ENCODE peak calls at places on chromosomes 2 and 18, in eight cellular contexts. M, C, R, T, Y, G, J and A are unnamed samples. For H3K36me3, the result is how much of the 10 kb centered on the place peaks cover.

GRCh38 chr2:2805263-2805662 is 474.2 kb upstream of the MYT1L start:
- DNase-seq in M (no peak), C (no peak), R (no peak), T (no peak), Y (no peak), G (no peak), J (no peak), A (no peak)

GRCh38 chr2:28252308-28252707 is 140.3 kb upstream of the FOSL2 start:
- DNase-seq in M (no peak), C (no peak), R (no peak), T (no peak), Y (no peak), G (no peak), J (no peak), A (no peak)

GRCh38 chr2:235330775-235331438 is 162.9 kb upstream of the AGAP1 start:
- DNase-seq in M (no peak), C (no peak), R (no peak), T (peak), Y (no peak), G (peak), J (no peak), A (no peak)

GRCh38 chr2:227717687-227718567 is at the start of gene SLC19A3:
- DNase-seq in M (peak), C (no peak), R (peak), T (peak), Y (peak), G (peak), J (peak), A (peak)

GRCh38 chr2:120745420-120746178 is 9.9 kb downstream of the GLI2 start:
- DNase-seq in M (no peak), C (no peak), R (no peak), T (no peak), Y (no peak), G (no peak), J (peak), A (no peak)

GRCh38 chr18:8668381-8668780 is 37.0 kb upstream of the MTCL1 start:
- DNase-seq in M (no peak), C (no peak), R (no peak), T (no peak), Y (no peak), G (no peak), J (no peak), A (no peak)

GRCh38 chr18:78979058-78979680 is 449 bp upstream of the SALL3 start:
- DNase-seq in M (peak), C (no peak), R (peak), T (no peak), Y (no peak), G (no peak), J (no peak), A (no peak)

GRCh38 chr2:86520153-86520552 is 43.1 kb downstream of the CHMP3 start:
- DNase-seq in M (peak), C (no peak), R (no peak), T (no peak), Y (no peak), G (no peak), J (no peak), A (no peak)

GRCh38 chr2:136935119-136935518 is 169.8 kb downstream of the THSD7B start:
- DNase-seq in M (no peak), C (no peak), R (no peak), T (no peak), Y (no peak), G (no peak), J (no peak), A (no peak)

GRCh38 chr18:7760967-7761946 is 194.1 kb downstream of the PTPRM start:
- DNase-seq in M (no peak), C (no peak), R (no peak), T (no peak), Y (no peak), G (peak), J (no peak), A (no peak)

GRCh38 chr18:55651236-55651635 is 63.2 kb upstream of the TCF4 start:
- DNase-seq in M (no peak), C (no peak), R (no peak), T (no peak), Y (no peak), G (no peak), J (no peak), A (no peak)

GRCh38 chr2:69767034-69767433 is 25.1 kb downstream of the ANXA4 start:
- DNase-seq in M (no peak), C (no peak), R (no peak), T (peak), Y (no peak), G (peak), J (no peak), A (no peak)

GRCh38 chr18:63303562-63303961 is 16.0 kb downstream of the BCL2 start:
- DNase-seq in M (no peak), C (no peak), R (no peak), T (no peak), Y (no peak), G (no peak), J (no peak), A (no peak)

GRCh38 chr18:7062844-7063243 is 54.8 kb downstream of the LAMA1 start:
- DNase-seq in M (no peak), C (no peak), R (no peak), T (no peak), Y (no peak), G (no peak), J (no peak), A (no peak)

GRCh38 chr2:238141541-238142318 is 3.3 kb downstream of the KLHL30 start:
- DNase-seq in M (no peak), C (no peak), R (peak), T (peak), Y (no peak), G (no peak), J (no peak), A (no peak)

GRCh38 chr2:186349508-186349907 is 136.6 kb upstream of the ZC3H15 start:
- DNase-seq in M (no peak), C (no peak), R (no peak), T (no peak), Y (no peak), G (peak), J (no peak), A (no peak)

GRCh38 chr2:132804045-132804444 is 134.0 kb upstream of the LYPD1 start:
- DNase-seq in M (peak), C (no peak), R (no peak), T (peak), Y (no peak), G (peak), J (no peak), A (peak)

GRCh38 chr2:893311-893710 is 57.3 kb upstream of the SNTG2 start:
- DNase-seq in M (peak), C (no peak), R (peak), T (no peak), Y (no peak), G (no peak), J (no peak), A (no peak)

GRCh38 chr18:48644029-48644428 is 105.2 kb downstream of the CTIF start:
- DNase-seq in M (no peak), C (no peak), R (no peak), T (no peak), Y (no peak), G (no peak), J (no peak), A (no peak)

GRCh38 chr2:45808294-45808693 is 156.8 kb downstream of the PRKCE start:
- DNase-seq in M (no peak), C (no peak), R (no peak), T (no peak), Y (no peak), G (no peak), J (no peak), A (no peak)

GRCh38 chr2:82837588-82838304 is 1621.3 kb downstream of the SUCLG1 start:
- DNase-seq in M (no peak), C (no peak), R (no peak), T (peak), Y (no peak), G (peak), J (no peak), A (no peak)

GRCh38 chr2:217085543-217085942 is 225.7 kb upstream of the TNP1 start:
- DNase-seq in M (no peak), C (no peak), R (no peak), T (no peak), Y (no peak), G (peak), J (no peak), A (no peak)

GRCh38 chr2:168811670-168812069 is 9.2 kb downstream of the NOSTRIN start:
- DNase-seq in M (no peak), C (no peak), R (no peak), T (no peak), Y (no peak), G (no peak), J (no peak), A (no peak)

GRCh38 chr18:44342167-44342566 is 338.5 kb upstream of the SETBP1 start:
- DNase-seq in M (no peak), C (no peak), R (no peak), T (no peak), Y (no peak), G (peak), J (no peak), A (no peak)

GRCh38 chr2:203774760-203775159 is 68.3 kb downstream of the CD28 start:
- DNase-seq in M (no peak), C (no peak), R (no peak), T (no peak), Y (no peak), G (no peak), J (no peak), A (no peak)

GRCh38 chr18:13313006-13313661 is 94.6 kb downstream of the LDLRAD4 start:
- DNase-seq in M (no peak), C (peak), R (no peak), T (no peak), Y (no peak), G (no peak), J (no peak), A (no peak)

GRCh38 chr18:59719533-59720325 is 22.5 kb upstream of the CCBE1 start:
- DNase-seq in M (no peak), C (no peak), R (no peak), T (peak), Y (no peak), G (peak), J (no peak), A (no peak)

GRCh38 chr2:68768461-68768860 is 33.9 kb downstream of the ARHGAP25 start:
- DNase-seq in M (no peak), C (no peak), R (no peak), T (no peak), Y (no peak), G (no peak), J (no peak), A (no peak)

GRCh38 chr18:59207506-59207905 is 12.5 kb upstream of the GRP start:
- DNase-seq in M (no peak), C (no peak), R (no peak), T (no peak), Y (no peak), G (no peak), J (no peak), A (no peak)

GRCh38 chr2:202408546-202409140 is 32.5 kb downstream of the BMPR2 start:
- DNase-seq in M (no peak), C (no peak), R (no peak), T (no peak), Y (no peak), G (peak), J (no peak), A (no peak)

GRCh38 chr2:43273477-43273876 is 47.1 kb upstream of the ZFP36L2 start:
- DNase-seq in M (no peak), C (no peak), R (no peak), T (no peak), Y (no peak), G (peak), J (peak), A (no peak)
- H3K36me3 ChIP-seq in M (under half), C (under half), R (under half), T (under half), Y (under half), G (under half), J (under half), A (under half)

DNA sequence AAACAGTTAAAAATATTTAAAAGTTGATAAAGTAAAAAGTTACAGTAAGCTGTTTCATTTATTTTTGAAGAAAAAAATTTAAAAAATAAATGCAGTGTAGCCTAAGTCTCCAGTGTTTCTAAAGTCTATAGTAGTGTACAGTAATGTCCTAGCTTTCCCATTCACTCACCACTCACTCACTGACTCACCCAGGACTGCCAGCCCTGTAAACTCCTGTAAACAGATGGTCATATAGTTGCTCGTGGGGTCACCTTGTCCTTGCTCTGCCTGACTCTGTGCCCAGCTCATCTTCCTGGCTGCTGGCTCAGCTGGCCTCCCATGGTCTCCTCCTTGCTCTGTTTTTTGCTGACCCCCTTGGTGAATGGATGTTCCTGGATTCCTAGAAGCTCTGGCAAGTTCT is 180.3 kb downstream of the VAPA start:
- DNase-seq in M (no peak), C (no peak), R (no peak), T (peak), Y (no peak), G (peak), J (no peak), A (no peak)
- H3K27ac ChIP-seq in M (no peak), C (no peak), R (no peak), T (no peak), Y (no peak), G (no peak), J (no peak), A (no peak)

GRCh38 chr2:8514748-8515389 is 167.0 kb upstream of the ID2 start:
- DNase-seq in M (no peak), C (no peak), R (no peak), T (no peak), Y (no peak), G (no peak), J (no peak), A (no peak)
- H3K4me3 ChIP-seq in M (no peak), C (no peak), R (no peak), T (no peak), Y (no peak), G (no peak), J (no peak), A (no peak)

DNA sequence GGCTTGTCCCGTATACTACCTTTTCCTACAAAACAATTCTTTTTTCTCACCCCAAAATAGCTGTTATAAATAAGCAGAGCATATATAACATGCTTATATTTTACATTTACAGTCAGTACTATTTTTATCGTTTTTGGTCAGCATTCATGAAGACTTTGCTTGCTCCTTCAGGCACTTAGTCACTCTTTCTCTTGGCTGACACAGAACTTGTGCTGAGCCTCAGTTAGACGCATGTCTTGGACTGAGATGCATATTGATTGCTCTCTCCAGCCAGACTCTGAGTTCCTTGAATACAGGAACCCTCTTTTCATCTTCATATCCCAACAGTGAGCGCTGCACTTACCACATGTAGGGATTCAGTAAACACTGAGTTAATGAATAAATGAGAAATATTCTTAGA is 158.3 kb downstream of the RTN4 start:
- DNase-seq in M (no peak), C (no peak), R (no peak), T (no peak), Y (no peak), G (peak), J (no peak), A (no peak)
- H3K36me3 ChIP-seq in M (under half), C (under half), R (under half), T (under half), Y (under half), G (under half), J (under half), A (under half)

GRCh38 chr18:70289351-70290330 is 796 bp downstream of the SOCS6 start:
- DNase-seq in M (peak), C (no peak), R (peak), T (peak), Y (peak), G (no peak), J (no peak), A (peak)
- H3K27ac ChIP-seq in M (no peak), C (no peak), R (peak), T (peak), Y (peak), G (peak), J (peak), A (peak)

DNA sequence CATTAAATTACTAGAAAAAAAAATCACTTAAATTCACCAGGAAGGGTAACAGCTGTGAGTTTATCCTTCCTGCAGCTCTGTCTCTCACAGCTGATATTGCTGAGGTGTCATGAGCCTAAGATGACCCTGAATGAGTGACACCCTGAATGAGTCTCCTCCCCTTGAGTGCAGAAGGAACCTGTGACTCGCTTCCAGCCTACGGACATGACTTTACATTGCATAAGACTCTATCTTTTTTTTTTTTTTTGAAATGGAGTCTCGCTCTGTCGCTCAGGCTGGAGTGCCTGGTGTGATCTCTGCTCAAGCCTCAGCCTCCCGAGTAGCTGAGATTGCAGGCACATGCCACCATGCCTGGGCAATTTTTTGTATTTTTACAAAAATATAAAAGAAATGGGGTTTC is 14.1 kb downstream of the MRO start:
- DNase-seq in M (no peak), C (no peak), R (no peak), T (no peak), Y (no peak), G (no peak), J (no peak), A (no peak)
- H3K4me3 ChIP-seq in M (no peak), C (no peak), R (no peak), T (no peak), Y (no peak), G (no peak), J (no peak), A (no peak)

GRCh38 chr18:36811430-36811829 is 17.4 kb downstream of the TPGS2 start:
- DNase-seq in M (no peak), C (no peak), R (no peak), T (no peak), Y (no peak), G (peak), J (no peak), A (no peak)
- H3K36me3 ChIP-seq in M (under half), C (under half), R (under half), T (half or more), Y (under half), G (under half), J (under half), A (under half)

DNA sequence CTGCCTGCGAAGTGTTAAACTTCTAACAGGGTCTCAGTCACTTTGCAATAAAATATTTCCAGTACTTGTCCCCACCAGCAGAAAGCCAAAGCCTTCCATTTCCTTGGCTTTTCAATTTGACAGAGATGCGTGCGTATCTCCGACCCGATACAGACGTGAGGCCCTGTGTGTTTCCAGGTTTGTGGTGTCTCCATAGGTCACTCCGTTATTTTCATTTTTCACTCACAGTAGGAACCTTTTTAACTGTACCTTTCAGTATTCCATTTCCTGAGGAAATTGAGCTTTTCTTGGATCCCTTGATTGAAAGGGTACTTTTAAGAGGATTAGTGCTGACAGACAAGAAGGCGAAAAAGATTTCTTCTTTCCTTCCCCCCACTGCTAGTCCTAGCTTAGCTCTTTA is 116.3 kb upstream of the TTN start:
- DNase-seq in M (no peak), C (no peak), R (no peak), T (no peak), Y (no peak), G (no peak), J (no peak), A (no peak)
- H3K27ac ChIP-seq in M (no peak), C (no peak), R (no peak), T (no peak), Y (no peak), G (no peak), J (no peak), A (no peak)